ENCODE peak calls at places on chromosomes 3 and 15, in nine cellular contexts. One of them, this sample, is unnamed. For H3K36me3, the result is how much of the 10 kb centered on the place peaks cover.

GRCh38 chr3:196998966-196999760 is 30.5 kb downstream of the MELTF start:
- DNase-seq in PC-3: no peak
- DNase-seq in thoracic aorta: no peak
- DNase-seq in stomach: no peak
- DNase-seq in upper lobe of right lung: no peak
- DNase-seq in psoas muscle: peak
- DNase-seq in heart left ventricle: peak
- DNase-seq in HepG2: no peak
- DNase-seq in neuronal stem cell: no peak
- DNase-seq in this sample: no peak

GRCh38 chr15:69275104-69275670 is 23.5 kb upstream of the PAQR5 start:
- DNase-seq in psoas muscle: no peak
- DNase-seq in PC-3: no peak
- DNase-seq in HepG2: no peak
- DNase-seq in upper lobe of right lung: no peak
- DNase-seq in neuronal stem cell: no peak
- DNase-seq in thoracic aorta: no peak
- DNase-seq in heart left ventricle: no peak
- DNase-seq in stomach: no peak
- DNase-seq in this sample: peak

GRCh38 chr15:83973816-83974215 is 261.8 kb upstream of the GOLGA6L4 start:
- DNase-seq in thoracic aorta: no peak
- DNase-seq in psoas muscle: no peak
- DNase-seq in stomach: no peak
- DNase-seq in PC-3: peak
- DNase-seq in upper lobe of right lung: no peak
- DNase-seq in HepG2: peak
- DNase-seq in neuronal stem cell: no peak
- DNase-seq in heart left ventricle: no peak
- DNase-seq in this sample: no peak

GRCh38 chr15:74618841-74619596 is 3.4 kb downstream of the CLK3 start:
- DNase-seq in upper lobe of right lung: no peak
- DNase-seq in HepG2: peak
- DNase-seq in psoas muscle: no peak
- DNase-seq in thoracic aorta: no peak
- DNase-seq in heart left ventricle: no peak
- DNase-seq in stomach: no peak
- DNase-seq in PC-3: no peak
- DNase-seq in neuronal stem cell: no peak
- DNase-seq in this sample: no peak

GRCh38 chr3:11600501-11601282 is 43.0 kb downstream of the VGLL4 start:
- DNase-seq in stomach: peak
- DNase-seq in upper lobe of right lung: peak
- DNase-seq in neuronal stem cell: peak
- DNase-seq in thoracic aorta: peak
- DNase-seq in HepG2: peak
- DNase-seq in psoas muscle: peak
- DNase-seq in heart left ventricle: peak
- DNase-seq in PC-3: peak
- DNase-seq in this sample: peak

GRCh38 chr3:185283374-185283935 is 29.6 kb upstream of the EHHADH start:
- DNase-seq in thoracic aorta: no peak
- DNase-seq in neuronal stem cell: no peak
- DNase-seq in PC-3: peak
- DNase-seq in heart left ventricle: no peak
- DNase-seq in upper lobe of right lung: no peak
- DNase-seq in stomach: no peak
- DNase-seq in psoas muscle: no peak
- DNase-seq in HepG2: no peak
- DNase-seq in this sample: peak

GRCh38 chr3:99319450-99319849 is 318.9 kb upstream of the COL8A1 start:
- DNase-seq in neuronal stem cell: no peak
- DNase-seq in heart left ventricle: no peak
- DNase-seq in thoracic aorta: no peak
- DNase-seq in psoas muscle: no peak
- DNase-seq in stomach: no peak
- DNase-seq in PC-3: no peak
- DNase-seq in HepG2: no peak
- DNase-seq in upper lobe of right lung: no peak
- DNase-seq in this sample: no peak

GRCh38 chr3:69485489-69485888 is 99.6 kb upstream of the FRMD4B start:
- DNase-seq in stomach: no peak
- DNase-seq in thoracic aorta: no peak
- DNase-seq in HepG2: no peak
- DNase-seq in upper lobe of right lung: no peak
- DNase-seq in psoas muscle: no peak
- DNase-seq in heart left ventricle: no peak
- DNase-seq in PC-3: no peak
- DNase-seq in neuronal stem cell: no peak
- DNase-seq in this sample: no peak

GRCh38 chr3:10814623-10815022 is 1.4 kb upstream of the SLC6A11 start:
- DNase-seq in stomach: no peak
- DNase-seq in thoracic aorta: no peak
- DNase-seq in heart left ventricle: no peak
- DNase-seq in upper lobe of right lung: no peak
- DNase-seq in psoas muscle: no peak
- DNase-seq in PC-3: no peak
- DNase-seq in neuronal stem cell: no peak
- DNase-seq in HepG2: no peak
- DNase-seq in this sample: no peak

DNA sequence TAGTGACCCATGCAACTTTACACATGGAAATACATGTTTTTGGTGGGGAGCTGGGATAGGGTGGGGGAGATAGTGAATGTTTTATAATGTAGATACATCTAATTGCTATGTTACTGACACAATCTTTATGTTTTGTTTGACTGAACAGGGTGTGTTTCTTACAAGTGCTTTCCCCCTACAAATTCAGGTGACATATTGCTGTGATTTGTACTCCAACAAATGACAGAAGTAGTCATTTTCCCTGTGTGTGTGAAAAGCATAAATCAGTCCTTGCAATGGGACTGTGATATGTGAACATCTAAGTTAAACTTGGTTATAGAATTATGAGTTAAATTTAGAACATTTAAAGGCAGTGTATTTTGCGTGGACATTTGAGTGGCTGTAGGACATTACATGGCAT is 27.3 kb downstream of the OTOL1 start:
- DNase-seq in neuronal stem cell: no peak
- DNase-seq in heart left ventricle: no peak
- DNase-seq in HepG2: no peak
- DNase-seq in upper lobe of right lung: no peak
- DNase-seq in psoas muscle: no peak
- DNase-seq in thoracic aorta: no peak
- DNase-seq in stomach: no peak
- DNase-seq in PC-3: no peak
- DNase-seq in this sample: no peak
- H3K36me3 ChIP-seq in neuronal stem cell: under half
- H3K36me3 ChIP-seq in heart left ventricle: under half
- H3K36me3 ChIP-seq in HepG2: under half
- H3K36me3 ChIP-seq in upper lobe of right lung: under half
- H3K36me3 ChIP-seq in psoas muscle: under half
- H3K36me3 ChIP-seq in thoracic aorta: under half
- H3K36me3 ChIP-seq in stomach: under half
- H3K36me3 ChIP-seq in PC-3: under half
- H3K36me3 ChIP-seq in this sample: under half

GRCh38 chr3:32321095-32321835 is 70.4 kb upstream of the CMTM7 start:
- DNase-seq in upper lobe of right lung: no peak
- DNase-seq in neuronal stem cell: peak
- DNase-seq in HepG2: no peak
- DNase-seq in stomach: no peak
- DNase-seq in PC-3: no peak
- DNase-seq in psoas muscle: no peak
- DNase-seq in thoracic aorta: no peak
- DNase-seq in heart left ventricle: no peak
- DNase-seq in this sample: no peak

GRCh38 chr3:32322311-32322710 is 69.3 kb upstream of the CMTM7 start:
- DNase-seq in thoracic aorta: no peak
- DNase-seq in stomach: no peak
- DNase-seq in psoas muscle: no peak
- DNase-seq in neuronal stem cell: no peak
- DNase-seq in upper lobe of right lung: no peak
- DNase-seq in HepG2: no peak
- DNase-seq in heart left ventricle: no peak
- DNase-seq in PC-3: no peak
- DNase-seq in this sample: no peak

GRCh38 chr3:32326791-32327190 is 64.9 kb upstream of the CMTM7 start:
- DNase-seq in heart left ventricle: no peak
- DNase-seq in thoracic aorta: no peak
- DNase-seq in PC-3: no peak
- DNase-seq in upper lobe of right lung: no peak
- DNase-seq in stomach: no peak
- DNase-seq in HepG2: no peak
- DNase-seq in neuronal stem cell: no peak
- DNase-seq in psoas muscle: no peak
- DNase-seq in this sample: no peak

GRCh38 chr3:32323605-32324004 is 68.0 kb upstream of the CMTM7 start:
- DNase-seq in upper lobe of right lung: no peak
- DNase-seq in thoracic aorta: no peak
- DNase-seq in psoas muscle: no peak
- DNase-seq in stomach: no peak
- DNase-seq in PC-3: no peak
- DNase-seq in HepG2: no peak
- DNase-seq in heart left ventricle: no peak
- DNase-seq in neuronal stem cell: no peak
- DNase-seq in this sample: no peak

DNA sequence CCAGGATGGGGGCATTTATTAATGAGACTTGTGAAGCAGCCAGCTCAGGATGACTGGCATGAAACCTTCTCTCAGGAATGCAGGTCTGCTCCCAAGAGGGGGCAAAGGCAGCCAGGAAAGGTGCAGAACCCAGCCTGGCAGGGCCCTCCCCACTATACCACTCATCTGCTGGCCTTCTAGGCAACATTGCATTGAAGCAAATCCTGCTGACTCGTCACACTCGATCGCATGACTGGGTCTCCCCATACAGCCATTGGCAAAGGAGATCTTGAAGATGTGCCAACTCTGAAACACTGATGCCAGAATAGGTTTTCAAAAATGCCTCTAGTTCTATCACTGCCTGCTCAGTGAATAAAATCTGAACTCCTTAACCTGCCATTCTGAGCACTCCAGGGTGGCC is 65.7 kb upstream of the CMTM7 start:
- DNase-seq in stomach: no peak
- DNase-seq in HepG2: no peak
- DNase-seq in upper lobe of right lung: no peak
- DNase-seq in neuronal stem cell: no peak
- DNase-seq in psoas muscle: no peak
- DNase-seq in thoracic aorta: no peak
- DNase-seq in PC-3: peak
- DNase-seq in heart left ventricle: no peak
- DNase-seq in this sample: peak
- H3K36me3 ChIP-seq in stomach: under half
- H3K36me3 ChIP-seq in HepG2: under half
- H3K36me3 ChIP-seq in upper lobe of right lung: under half
- H3K36me3 ChIP-seq in neuronal stem cell: under half
- H3K36me3 ChIP-seq in psoas muscle: under half
- H3K36me3 ChIP-seq in thoracic aorta: under half
- H3K36me3 ChIP-seq in PC-3: under half
- H3K36me3 ChIP-seq in heart left ventricle: under half
- H3K36me3 ChIP-seq in this sample: under half

GRCh38 chr3:42022355-42022754 is 60.5 kb upstream of the ULK4 start:
- DNase-seq in heart left ventricle: no peak
- DNase-seq in PC-3: no peak
- DNase-seq in stomach: no peak
- DNase-seq in HepG2: no peak
- DNase-seq in thoracic aorta: no peak
- DNase-seq in upper lobe of right lung: no peak
- DNase-seq in psoas muscle: peak
- DNase-seq in neuronal stem cell: no peak
- DNase-seq in this sample: no peak

GRCh38 chr3:42020681-42021307 is 58.9 kb upstream of the ULK4 start:
- DNase-seq in PC-3: peak
- DNase-seq in HepG2: no peak
- DNase-seq in heart left ventricle: no peak
- DNase-seq in neuronal stem cell: no peak
- DNase-seq in thoracic aorta: no peak
- DNase-seq in stomach: no peak
- DNase-seq in psoas muscle: no peak
- DNase-seq in upper lobe of right lung: no peak
- DNase-seq in this sample: peak

GRCh38 chr3:42023380-42023779 is 61.5 kb upstream of the ULK4 start:
- DNase-seq in neuronal stem cell: no peak
- DNase-seq in psoas muscle: no peak
- DNase-seq in heart left ventricle: no peak
- DNase-seq in PC-3: no peak
- DNase-seq in HepG2: no peak
- DNase-seq in stomach: no peak
- DNase-seq in thoracic aorta: no peak
- DNase-seq in upper lobe of right lung: no peak
- DNase-seq in this sample: no peak

GRCh38 chr3:42019144-42019952 is 57.4 kb upstream of the ULK4 start:
- DNase-seq in stomach: peak
- DNase-seq in thoracic aorta: no peak
- DNase-seq in PC-3: no peak
- DNase-seq in psoas muscle: no peak
- DNase-seq in heart left ventricle: peak
- DNase-seq in upper lobe of right lung: no peak
- DNase-seq in HepG2: peak
- DNase-seq in neuronal stem cell: no peak
- DNase-seq in this sample: no peak

GRCh38 chr3:42019953-42020260 is 58.0 kb upstream of the ULK4 start:
- DNase-seq in PC-3: no peak
- DNase-seq in psoas muscle: no peak
- DNase-seq in upper lobe of right lung: no peak
- DNase-seq in stomach: no peak
- DNase-seq in HepG2: no peak
- DNase-seq in neuronal stem cell: no peak
- DNase-seq in thoracic aorta: no peak
- DNase-seq in heart left ventricle: no peak
- DNase-seq in this sample: no peak
- H3K36me3 ChIP-seq in PC-3: under half
- H3K36me3 ChIP-seq in psoas muscle: under half
- H3K36me3 ChIP-seq in upper lobe of right lung: under half
- H3K36me3 ChIP-seq in stomach: under half
- H3K36me3 ChIP-seq in HepG2: under half
- H3K36me3 ChIP-seq in neuronal stem cell: under half
- H3K36me3 ChIP-seq in thoracic aorta: under half
- H3K36me3 ChIP-seq in heart left ventricle: under half
- H3K36me3 ChIP-seq in this sample: under half

GRCh38 chr15:80902298-80902801 is 87.3 kb downstream of the MESD start:
- DNase-seq in neuronal stem cell: no peak
- DNase-seq in heart left ventricle: peak
- DNase-seq in upper lobe of right lung: no peak
- DNase-seq in stomach: no peak
- DNase-seq in psoas muscle: no peak
- DNase-seq in HepG2: no peak
- DNase-seq in thoracic aorta: no peak
- DNase-seq in PC-3: no peak
- DNase-seq in this sample: no peak
- H3K36me3 ChIP-seq in neuronal stem cell: under half
- H3K36me3 ChIP-seq in heart left ventricle: under half
- H3K36me3 ChIP-seq in upper lobe of right lung: under half
- H3K36me3 ChIP-seq in stomach: under half
- H3K36me3 ChIP-seq in psoas muscle: under half
- H3K36me3 ChIP-seq in HepG2: under half
- H3K36me3 ChIP-seq in thoracic aorta: under half
- H3K36me3 ChIP-seq in PC-3: under half
- H3K36me3 ChIP-seq in this sample: under half

This sample was measured in cardiac muscle cell.